ENCODE peak calls at places on chromosomes 4 and X, in six cellular contexts. One of them, this sample, is unnamed.

GRCh38 chrX:108285361-108285760 is 152.9 kb downstream of the COL4A6 start:
- DNase-seq in IMR-90: no peak
- DNase-seq in mesenchymal stem cell: no peak
- DNase-seq in H1: no peak
- DNase-seq in trophoblast cell: no peak
- DNase-seq in neuronal stem cell: no peak
- DNase-seq in this sample: no peak

GRCh38 chr4:169611157-169611556 is 1.2 kb downstream of the NEK1 start:
- DNase-seq in IMR-90: no peak
- DNase-seq in mesenchymal stem cell: no peak
- DNase-seq in H1: no peak
- DNase-seq in trophoblast cell: no peak
- DNase-seq in neuronal stem cell: no peak
- DNase-seq in this sample: no peak

GRCh38 chr4:8724436-8725070 is 132.0 kb downstream of the CPZ start:
- DNase-seq in IMR-90: no peak
- DNase-seq in mesenchymal stem cell: no peak
- DNase-seq in H1: no peak
- DNase-seq in trophoblast cell: no peak
- DNase-seq in neuronal stem cell: no peak
- DNase-seq in this sample: peak

GRCh38 chrX:115564243-115564642 is 3.3 kb downstream of the PLS3 start:
- DNase-seq in IMR-90: peak
- DNase-seq in mesenchymal stem cell: peak
- DNase-seq in H1: no peak
- DNase-seq in trophoblast cell: no peak
- DNase-seq in neuronal stem cell: no peak
- DNase-seq in this sample: no peak

GRCh38 chrX:130836447-130836846 is 66.6 kb downstream of the ENOX2 start:
- DNase-seq in IMR-90: peak
- DNase-seq in mesenchymal stem cell: no peak
- DNase-seq in H1: no peak
- DNase-seq in trophoblast cell: no peak
- DNase-seq in neuronal stem cell: no peak
- DNase-seq in this sample: no peak

GRCh38 chrX:41981481-41982013 is 58.2 kb upstream of the CASK start:
- DNase-seq in IMR-90: no peak
- DNase-seq in mesenchymal stem cell: peak
- DNase-seq in H1: no peak
- DNase-seq in trophoblast cell: no peak
- DNase-seq in neuronal stem cell: no peak
- DNase-seq in this sample: no peak

GRCh38 chr4:20464381-20464780 is 212.7 kb downstream of the SLIT2 start:
- DNase-seq in IMR-90: peak
- DNase-seq in mesenchymal stem cell: peak
- DNase-seq in H1: no peak
- DNase-seq in trophoblast cell: no peak
- DNase-seq in neuronal stem cell: no peak
- DNase-seq in this sample: no peak

GRCh38 chr4:85488416-85488815 is 13.5 kb downstream of the ARHGAP24 start:
- DNase-seq in IMR-90: no peak
- DNase-seq in mesenchymal stem cell: no peak
- DNase-seq in H1: no peak
- DNase-seq in trophoblast cell: no peak
- DNase-seq in neuronal stem cell: no peak
- DNase-seq in this sample: no peak

GRCh38 chr4:115790812-115791211 is 677.4 kb upstream of the NDST4 start:
- DNase-seq in IMR-90: no peak
- DNase-seq in mesenchymal stem cell: no peak
- DNase-seq in H1: no peak
- DNase-seq in trophoblast cell: no peak
- DNase-seq in neuronal stem cell: no peak
- DNase-seq in this sample: no peak

GRCh38 chr4:32002037-32002747 is 1282.0 kb downstream of the PCDH7 start:
- DNase-seq in IMR-90: no peak
- DNase-seq in mesenchymal stem cell: no peak
- DNase-seq in H1: no peak
- DNase-seq in trophoblast cell: no peak
- DNase-seq in neuronal stem cell: no peak
- DNase-seq in this sample: no peak

GRCh38 chr4:101022151-101023024 is 324.9 kb downstream of the PPP3CA start:
- DNase-seq in IMR-90: peak
- DNase-seq in mesenchymal stem cell: no peak
- DNase-seq in H1: no peak
- DNase-seq in trophoblast cell: no peak
- DNase-seq in neuronal stem cell: no peak
- DNase-seq in this sample: no peak

GRCh38 chr4:94721310-94721709 is 36.4 kb upstream of the BMPR1B start:
- DNase-seq in IMR-90: no peak
- DNase-seq in mesenchymal stem cell: no peak
- DNase-seq in H1: no peak
- DNase-seq in trophoblast cell: no peak
- DNase-seq in neuronal stem cell: no peak
- DNase-seq in this sample: no peak

GRCh38 chr4:136136566-136136965 is 1395.7 kb downstream of the PCDH18 start:
- DNase-seq in IMR-90: no peak
- DNase-seq in mesenchymal stem cell: no peak
- DNase-seq in H1: no peak
- DNase-seq in trophoblast cell: no peak
- DNase-seq in neuronal stem cell: no peak
- DNase-seq in this sample: no peak

GRCh38 chr4:140096921-140097320 is 57.1 kb downstream of the MAML3 start:
- DNase-seq in IMR-90: peak
- DNase-seq in mesenchymal stem cell: peak
- DNase-seq in H1: no peak
- DNase-seq in trophoblast cell: no peak
- DNase-seq in neuronal stem cell: no peak
- DNase-seq in this sample: no peak

GRCh38 chr4:156971623-156972369 is at the start of gene PDGFC:
- DNase-seq in IMR-90: peak
- DNase-seq in mesenchymal stem cell: peak
- DNase-seq in H1: no peak
- DNase-seq in trophoblast cell: peak
- DNase-seq in neuronal stem cell: peak
- DNase-seq in this sample: peak

GRCh38 chrX:97016106-97016505 is 132.4 kb downstream of the RPA4 start:
- DNase-seq in IMR-90: no peak
- DNase-seq in mesenchymal stem cell: no peak
- DNase-seq in H1: no peak
- DNase-seq in trophoblast cell: no peak
- DNase-seq in neuronal stem cell: no peak
- DNase-seq in this sample: no peak

GRCh38 chr4:153267013-153267412 is 62.8 kb downstream of the TRIM2 start:
- DNase-seq in IMR-90: peak
- DNase-seq in mesenchymal stem cell: peak
- DNase-seq in H1: no peak
- DNase-seq in trophoblast cell: no peak
- DNase-seq in neuronal stem cell: no peak
- DNase-seq in this sample: no peak

GRCh38 chr4:97911236-97911906 is 231.9 kb downstream of the STPG2 start:
- DNase-seq in IMR-90: no peak
- DNase-seq in mesenchymal stem cell: no peak
- DNase-seq in H1: no peak
- DNase-seq in trophoblast cell: no peak
- DNase-seq in neuronal stem cell: peak
- DNase-seq in this sample: peak

GRCh38 chr4:3305610-3306371 is 13.0 kb downstream of the RGS12 start:
- DNase-seq in IMR-90: peak
- DNase-seq in mesenchymal stem cell: peak
- DNase-seq in H1: no peak
- DNase-seq in trophoblast cell: no peak
- DNase-seq in neuronal stem cell: no peak
- DNase-seq in this sample: no peak

GRCh38 chr4:153071953-153072622 is 132.2 kb upstream of the TRIM2 start:
- DNase-seq in IMR-90: no peak
- DNase-seq in mesenchymal stem cell: no peak
- DNase-seq in H1: no peak
- DNase-seq in trophoblast cell: no peak
- DNase-seq in neuronal stem cell: no peak
- DNase-seq in this sample: no peak

GRCh38 chr4:172207258-172207657 is 394.1 kb downstream of the GALNTL6 start:
- DNase-seq in IMR-90: no peak
- DNase-seq in mesenchymal stem cell: no peak
- DNase-seq in H1: no peak
- DNase-seq in trophoblast cell: no peak
- DNase-seq in neuronal stem cell: no peak
- DNase-seq in this sample: no peak
- H3K18ac ChIP-seq in IMR-90: no peak
- H3K18ac ChIP-seq in mesenchymal stem cell: no peak
- H3K18ac ChIP-seq in H1: no peak
- H3K18ac ChIP-seq in trophoblast cell: no peak
- H3K18ac ChIP-seq in neuronal stem cell: no peak
- H3K18ac ChIP-seq in this sample: no peak

GRCh38 chrX:34350552-34350951 is 218.4 kb upstream of the FAM47A start:
- DNase-seq in IMR-90: no peak
- DNase-seq in mesenchymal stem cell: peak
- DNase-seq in H1: no peak
- DNase-seq in trophoblast cell: no peak
- DNase-seq in neuronal stem cell: no peak
- DNase-seq in this sample: no peak
- H4K91ac ChIP-seq in IMR-90: no peak
- H4K91ac ChIP-seq in mesenchymal stem cell: no peak
- H4K91ac ChIP-seq in H1: no peak
- H4K91ac ChIP-seq in trophoblast cell: no peak
- H4K91ac ChIP-seq in neuronal stem cell: no peak
- H4K91ac ChIP-seq in this sample: no peak

GRCh38 chrX:15948318-15948660 is 93.7 kb upstream of the AP1S2 start:
- DNase-seq in IMR-90: no peak
- DNase-seq in mesenchymal stem cell: no peak
- DNase-seq in H1: no peak
- DNase-seq in trophoblast cell: no peak
- DNase-seq in neuronal stem cell: no peak
- DNase-seq in this sample: no peak

GRCh38 chrX:15952212-15952611 is 97.6 kb upstream of the AP1S2 start:
- DNase-seq in IMR-90: no peak
- DNase-seq in mesenchymal stem cell: no peak
- DNase-seq in H1: no peak
- DNase-seq in trophoblast cell: no peak
- DNase-seq in neuronal stem cell: no peak
- DNase-seq in this sample: no peak

GRCh38 chrX:15946783-15947550 is 92.4 kb upstream of the AP1S2 start:
- DNase-seq in IMR-90: peak
- DNase-seq in mesenchymal stem cell: peak
- DNase-seq in H1: no peak
- DNase-seq in trophoblast cell: no peak
- DNase-seq in neuronal stem cell: no peak
- DNase-seq in this sample: no peak

GRCh38 chrX:15943393-15943792 is 88.8 kb upstream of the AP1S2 start:
- DNase-seq in IMR-90: no peak
- DNase-seq in mesenchymal stem cell: no peak
- DNase-seq in H1: no peak
- DNase-seq in trophoblast cell: no peak
- DNase-seq in neuronal stem cell: no peak
- DNase-seq in this sample: no peak

GRCh38 chrX:15947648-15948317 is 93.2 kb upstream of the AP1S2 start:
- DNase-seq in IMR-90: peak
- DNase-seq in mesenchymal stem cell: peak
- DNase-seq in H1: peak
- DNase-seq in trophoblast cell: no peak
- DNase-seq in neuronal stem cell: peak
- DNase-seq in this sample: peak
- H3K18ac ChIP-seq in IMR-90: peak
- H3K18ac ChIP-seq in mesenchymal stem cell: no peak
- H3K18ac ChIP-seq in H1: peak
- H3K18ac ChIP-seq in trophoblast cell: no peak
- H3K18ac ChIP-seq in neuronal stem cell: no peak
- H3K18ac ChIP-seq in this sample: no peak

DNA sequence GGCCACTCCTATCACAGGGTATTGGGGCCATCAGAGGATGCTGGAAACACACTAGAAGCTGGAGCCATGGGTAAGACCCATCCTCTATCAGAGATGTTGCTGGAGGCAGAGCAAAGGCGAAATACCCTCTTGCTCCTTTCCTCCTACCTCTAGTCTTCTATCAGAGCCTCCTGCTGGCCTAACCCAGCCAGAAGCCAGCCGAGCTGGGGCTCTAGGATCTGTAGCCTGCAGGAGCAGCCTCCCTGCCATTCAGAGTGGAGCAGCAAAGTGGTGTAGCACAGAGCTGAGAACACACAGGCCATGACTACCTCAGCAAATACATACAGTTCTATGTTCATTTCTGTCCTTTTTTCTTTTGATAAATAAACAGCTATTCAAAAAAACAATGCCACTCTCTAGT is 35.7 kb downstream of the GATB start:
- DNase-seq in IMR-90: no peak
- DNase-seq in mesenchymal stem cell: no peak
- DNase-seq in H1: no peak
- DNase-seq in trophoblast cell: no peak
- DNase-seq in neuronal stem cell: no peak
- DNase-seq in this sample: no peak
- H4K91ac ChIP-seq in IMR-90: no peak
- H4K91ac ChIP-seq in mesenchymal stem cell: no peak
- H4K91ac ChIP-seq in H1: no peak
- H4K91ac ChIP-seq in trophoblast cell: no peak
- H4K91ac ChIP-seq in neuronal stem cell: no peak
- H4K91ac ChIP-seq in this sample: no peak

GRCh38 chrX:154097003-154097596 is 417 bp downstream of the MECP2 start:
- DNase-seq in IMR-90: peak
- DNase-seq in mesenchymal stem cell: peak
- DNase-seq in H1: no peak
- DNase-seq in trophoblast cell: no peak
- DNase-seq in neuronal stem cell: peak
- DNase-seq in this sample: peak
- H3K18ac ChIP-seq in IMR-90: no peak
- H3K18ac ChIP-seq in mesenchymal stem cell: peak
- H3K18ac ChIP-seq in H1: no peak
- H3K18ac ChIP-seq in trophoblast cell: peak
- H3K18ac ChIP-seq in neuronal stem cell: peak
- H3K18ac ChIP-seq in this sample: no peak

DNA sequence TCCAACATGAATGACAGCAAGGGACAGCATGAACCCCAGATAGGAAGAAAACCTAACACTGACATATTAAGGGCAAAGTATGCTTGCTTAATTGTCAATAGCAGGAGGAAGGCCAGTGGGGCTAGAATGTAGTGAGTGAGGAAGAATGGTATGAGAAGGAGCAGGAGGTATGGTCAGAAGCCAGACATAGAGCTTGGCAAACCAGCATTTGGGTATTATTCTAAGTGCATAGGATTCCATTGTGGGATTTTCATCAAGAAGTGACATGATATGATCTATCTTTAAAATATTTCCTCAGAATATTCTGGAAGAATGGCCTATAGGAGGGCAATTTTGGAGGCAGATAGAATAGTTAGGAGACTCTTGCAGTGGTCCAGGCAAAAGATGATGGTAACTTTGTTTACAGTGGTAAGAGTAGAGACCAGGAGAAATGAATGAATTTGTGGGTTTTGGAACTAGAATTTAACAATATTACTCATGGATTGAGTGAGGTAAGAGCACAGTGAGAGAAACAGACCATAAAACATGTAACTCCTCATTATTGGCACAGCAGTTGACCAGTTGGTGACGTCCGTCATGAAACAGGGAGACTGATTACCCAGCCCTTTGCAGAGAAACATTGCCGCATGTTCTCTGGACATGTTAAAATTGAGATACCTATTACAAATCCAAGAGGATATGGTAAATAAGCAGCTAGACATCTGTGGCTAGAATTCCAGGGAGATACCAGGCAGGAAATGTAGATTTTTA is 246.5 kb upstream of the HS3ST1 start:
- DNase-seq in IMR-90: no peak
- DNase-seq in mesenchymal stem cell: no peak
- DNase-seq in H1: no peak
- DNase-seq in trophoblast cell: peak
- DNase-seq in neuronal stem cell: no peak
- DNase-seq in this sample: no peak
- H4K91ac ChIP-seq in IMR-90: no peak
- H4K91ac ChIP-seq in mesenchymal stem cell: no peak
- H4K91ac ChIP-seq in H1: no peak
- H4K91ac ChIP-seq in trophoblast cell: no peak
- H4K91ac ChIP-seq in neuronal stem cell: no peak
- H4K91ac ChIP-seq in this sample: no peak

GRCh38 chr4:10457255-10457801 is at the start of gene ZNF518B:
- DNase-seq in IMR-90: peak
- DNase-seq in mesenchymal stem cell: peak
- DNase-seq in H1: no peak
- DNase-seq in trophoblast cell: peak
- DNase-seq in neuronal stem cell: peak
- DNase-seq in this sample: peak
- H3K18ac ChIP-seq in IMR-90: peak
- H3K18ac ChIP-seq in mesenchymal stem cell: peak
- H3K18ac ChIP-seq in H1: peak
- H3K18ac ChIP-seq in trophoblast cell: peak
- H3K18ac ChIP-seq in neuronal stem cell: peak
- H3K18ac ChIP-seq in this sample: peak

This sample was measured in H9.